ENCODE peak calls at places on chromosome 13, in five cellular contexts. G is SK-N-SH, R is K562, K is HCT116, M is HepG2. B is an unnamed sample.

GRCh38 chr13:47114030-47114429 is 217.2 kb upstream of the HTR2A start:
- DNase-seq in M (no peak), R (no peak), K (no peak), G (no peak), B (no peak)

GRCh38 chr13:94712287-94712811 is at the start of gene SOX21:
- DNase-seq in K (no peak), M (no peak), G (no peak), R (no peak), B (no peak)

GRCh38 chr13:94454906-94455305 is 24.6 kb downstream of the DCT start:
- DNase-seq in M (no peak), R (no peak), G (no peak), K (no peak), B (no peak)

GRCh38 chr13:110338441-110339101 is 31.5 kb downstream of the COL4A2 start:
- DNase-seq in K (no peak), M (no peak), G (no peak), R (no peak), B (peak)

GRCh38 chr13:72109863-72110262 is 242.9 kb upstream of the DACH1 start:
- DNase-seq in G (no peak), K (no peak), M (no peak), R (no peak), B (no peak)

GRCh38 chr13:81051873-81052272 is 710.9 kb upstream of the SPRY2 start:
- DNase-seq in M (no peak), K (no peak), G (peak), R (no peak), B (no peak)

GRCh38 chr13:109162248-109163051 is 533.0 kb downstream of the MYO16 start:
- DNase-seq in K (no peak), M (no peak), R (no peak), G (no peak), B (no peak)

GRCh38 chr13:89457977-89458376 is 1786.8 kb downstream of the SLITRK5 start:
- DNase-seq in G (no peak), R (no peak), M (no peak), K (no peak), B (no peak)

GRCh38 chr13:21757721-21758120 is 86.8 kb downstream of the FGF9 start:
- DNase-seq in R (no peak), K (no peak), M (no peak), G (no peak), B (no peak)

GRCh38 chr13:28048768-28049167 is 51.6 kb downstream of the FLT3 start:
- DNase-seq in M (no peak), G (no peak), K (no peak), R (no peak), B (no peak)

GRCh38 chr13:88958821-88959220 is 1287.7 kb downstream of the SLITRK5 start:
- DNase-seq in R (no peak), K (no peak), M (no peak), G (no peak), B (no peak)

GRCh38 chr13:72246396-72246795 is 379.4 kb upstream of the DACH1 start:
- DNase-seq in R (no peak), G (no peak), K (no peak), M (no peak), B (no peak)

GRCh38 chr13:74288361-74288911 is 154.2 kb upstream of the KLF12 start:
- DNase-seq in R (no peak), M (no peak), K (no peak), G (peak), B (no peak)

GRCh38 chr13:99005609-99006008 is 27.7 kb upstream of the DOCK9 start:
- DNase-seq in G (no peak), M (no peak), K (no peak), R (no peak), B (peak)

GRCh38 chr13:111993701-111994100 is 73.2 kb upstream of the SOX1 start:
- DNase-seq in R (no peak), K (no peak), M (no peak), G (no peak), B (no peak)

GRCh38 chr13:21435710-21436151 is 23.4 kb downstream of the ZDHHC20 start:
- DNase-seq in M (peak), G (no peak), K (peak), R (peak), B (peak)

GRCh38 chr13:97879646-97880297 is 73.7 kb upstream of the IPO5 start:
- DNase-seq in K (peak), R (no peak), M (no peak), G (no peak), B (no peak)

GRCh38 chr13:46621133-46621532 is 68.2 kb downstream of the LRCH1 start:
- DNase-seq in K (no peak), R (no peak), G (no peak), M (no peak), B (no peak)

GRCh38 chr13:52850396-52851152 is 2.1 kb upstream of the PCDH8 start:
- DNase-seq in R (no peak), G (peak), M (peak), K (no peak), B (peak)

GRCh38 chr13:45325806-45326205 is 15.2 kb downstream of the TPT1 start:
- DNase-seq in R (no peak), G (no peak), M (peak), K (no peak), B (no peak)

GRCh38 chr13:110475550-110476219 is 85.8 kb downstream of the RAB20 start:
- DNase-seq in G (no peak), R (no peak), M (no peak), K (no peak), B (no peak)

GRCh38 chr13:39209731-39210633 is 171.7 kb downstream of the NHLRC3 start:
- DNase-seq in R (no peak), K (no peak), G (no peak), M (no peak), B (no peak)

GRCh38 chr13:87669379-87669978 is 1.7 kb upstream of the SLITRK5 start:
- DNase-seq in M (peak), G (peak), K (no peak), R (no peak), B (no peak)

GRCh38 chr13:49421391-49421790 is 22.5 kb downstream of the CAB39L start:
- DNase-seq in R (peak), G (no peak), K (peak), M (peak), B (no peak)

GRCh38 chr13:24270639-24271131 is 38.7 kb upstream of the C1QTNF9 start:
- DNase-seq in M (peak), G (peak), R (no peak), K (no peak), B (no peak)

GRCh38 chr13:45142440-45143345 is 22.4 kb downstream of the GTF2F2 start:
- DNase-seq in M (peak), R (no peak), K (peak), G (no peak), B (no peak)

GRCh38 chr13:110336108-110336507 is 29.0 kb downstream of the COL4A2 start:
- DNase-seq in K (no peak), M (no peak), R (no peak), G (no peak), B (no peak)

GRCh38 chr13:85806553-85807175 is 7.4 kb upstream of the SLITRK6 start:
- DNase-seq in K (peak), R (no peak), M (peak), G (peak), B (no peak)

GRCh38 chr13:54859827-54860226 is 1831.2 kb downstream of the OLFM4 start:
- DNase-seq in M (no peak), K (no peak), G (no peak), R (no peak), B (no peak)

GRCh38 chr13:97140611-97141010 is 81.5 kb upstream of the MBNL2 start:
- DNase-seq in K (no peak), G (no peak), M (no peak), R (no peak), B (no peak)

GRCh38 chr13:99982741-99983400 is 1.3 kb downstream of the ZIC2 start:
- DNase-seq in R (no peak), G (peak), M (no peak), K (no peak), B (peak)

GRCh38 chr13:39035799-39036198 is 2.1 kb downstream of the PROSER1 start:
- DNase-seq in M (no peak), K (no peak), R (no peak), G (no peak), B (no peak)

GRCh38 chr13:21225082-21225481 is 48.6 kb downstream of the MRPL57 start:
- DNase-seq in K (no peak), G (no peak), M (peak), R (no peak), B (no peak)

GRCh38 chr13:51364404-51365008 is 25.0 kb downstream of the SERPINE3 start:
- DNase-seq in R (no peak), K (no peak), M (no peak), G (no peak), B (no peak)

GRCh38 chr13:23695711-23696512 is 125.7 kb downstream of the TNFRSF19 start:
- DNase-seq in R (no peak), K (no peak), M (no peak), G (no peak), B (no peak)

GRCh38 chr13:98972627-98973026 is 5.2 kb downstream of the DOCK9 start:
- DNase-seq in G (no peak), K (peak), M (no peak), R (no peak), B (peak)

GRCh38 chr13:25966086-25966485 is 85.7 kb downstream of the SHISA2 start:
- DNase-seq in G (no peak), M (no peak), R (no peak), K (no peak), B (no peak)
- TF ChIP-seq JUND in G (no peak), M (no peak), R (no peak), K (no peak), B (no peak)

GRCh38 chr13:26509491-26509890 is 48.0 kb upstream of the WASF3 start:
- DNase-seq in R (no peak), G (no peak), M (no peak), K (no peak), B (no peak)
- TF ChIP-seq JUND in R (no peak), G (no peak), M (no peak), K (no peak), B (no peak)

DNA sequence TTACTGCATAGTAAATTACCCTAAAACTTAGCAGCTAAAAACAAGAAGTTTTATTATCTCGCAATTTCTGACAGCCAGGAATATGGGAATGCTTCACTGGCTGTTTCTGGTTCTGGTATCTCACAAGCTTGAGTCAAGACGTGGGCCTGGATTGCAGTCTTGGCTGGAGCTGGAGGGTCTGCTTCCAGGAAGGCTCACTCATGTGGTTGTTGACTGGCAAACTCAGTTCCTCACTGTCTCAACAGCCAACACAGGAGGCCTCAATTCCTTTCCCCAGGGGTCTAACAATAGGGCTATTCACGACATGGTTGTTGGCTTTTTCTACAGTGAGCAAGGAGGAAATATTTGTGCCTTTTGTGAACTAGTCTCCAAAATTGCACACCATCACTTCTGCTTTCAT is 146.3 kb downstream of the GPC5 start:
- DNase-seq in K (no peak), G (no peak), M (peak), R (peak), B (no peak)
- TF ChIP-seq JUND in K (no peak), G (no peak), M (no peak), R (no peak), B (no peak)

GRCh38 chr13:33251131-33251629 is 34.4 kb downstream of the STARD13 start:
- DNase-seq in G (peak), K (peak), M (no peak), R (no peak), B (no peak)
- TF ChIP-seq JUND in G (peak), K (peak), M (no peak), R (no peak), B (no peak)

GRCh38 chr13:107867701-107868661 is 347.4 kb downstream of the LIG4 start:
- DNase-seq in G (peak), M (no peak), R (peak), K (no peak), B (peak)
- TF ChIP-seq JUND in G (no peak), M (no peak), R (no peak), K (no peak), B (no peak)

GRCh38 chr13:107119989-107120881 is 552.3 kb upstream of the ARGLU1 start:
- DNase-seq in M (peak), R (no peak), K (no peak), G (no peak), B (no peak)

GRCh38 chr13:107113387-107113786 is 545.5 kb upstream of the ARGLU1 start:
- DNase-seq in M (no peak), G (no peak), K (no peak), R (no peak), B (no peak)

GRCh38 chr13:107121793-107122192 is 553.9 kb upstream of the ARGLU1 start:
- DNase-seq in R (no peak), M (no peak), G (no peak), K (no peak), B (no peak)

GRCh38 chr13:107117327-107118012 is 549.5 kb upstream of the ARGLU1 start:
- DNase-seq in K (no peak), R (no peak), M (peak), G (no peak), B (no peak)
- TF ChIP-seq JUND in K (no peak), R (no peak), M (no peak), G (no peak), B (no peak)

GRCh38 chr13:113632706-113633484 is 25.1 kb downstream of the ATP4B start:
- DNase-seq in G (no peak), K (no peak), M (no peak), R (no peak), B (no peak)

GRCh38 chr13:113634279-113635047 is 23.5 kb downstream of the ATP4B start:
- DNase-seq in R (no peak), K (no peak), G (no peak), M (no peak), B (no peak)

GRCh38 chr13:113631341-113632095 is 26.5 kb downstream of the ATP4B start:
- DNase-seq in K (no peak), M (no peak), G (no peak), R (no peak), B (no peak)

GRCh38 chr13:113635048-113635420 is 23.0 kb downstream of the ATP4B start:
- DNase-seq in G (no peak), M (no peak), R (no peak), K (no peak), B (no peak)

GRCh38 chr13:113633485-113633873 is 24.5 kb downstream of the ATP4B start:
- DNase-seq in G (no peak), M (no peak), R (no peak), K (no peak), B (no peak)
- TF ChIP-seq JUND in G (no peak), M (no peak), R (no peak), K (no peak), B (no peak)

GRCh38 chr13:113552079-113552478 is 32.5 kb upstream of the TFDP1 start:
- DNase-seq in G (no peak), K (no peak), R (no peak), M (no peak), B (no peak)
- TF ChIP-seq JUND in G (no peak), K (no peak), R (no peak), M (no peak), B (no peak)

B was measured in T47D.